ENCODE peak calls at places on chromosomes 1 and 21, in eight cellular contexts. B is KG1, F is A172, J is GM03348, U is HL-60, X is GM19239, S is substantia nigra, P is kidney. C is an unnamed sample.

GRCh38 chr1:53371121-53371666 is 43.3 kb upstream of the LRP8 start:
- DNase-seq in P (peak; percentile 63), J (no peak), U (no peak), F (no peak), B (no peak), S (no peak), X (no peak), C (peak; percentile 72)

GRCh38 chr1:230407351-230407750 is 18.8 kb downstream of the PGBD5 start:
- DNase-seq in U (no peak), P (no peak), J (no peak), X (no peak), F (no peak), S (no peak), B (no peak), C (no peak)

GRCh38 chr1:147078606-147079399 is 93.5 kb downstream of the PRKAB2 start:
- DNase-seq in X (no peak), P (peak; percentile 57), F (no peak), S (no peak), B (no peak), U (no peak), J (no peak), C (peak; percentile 67)

GRCh38 chr1:100187912-100188311 is 9.9 kb upstream of the LRRC39 start:
- DNase-seq in F (no peak), X (no peak), J (peak; percentile 29), B (no peak), S (no peak), P (no peak), U (no peak), C (no peak)

GRCh38 chr1:203519896-203520295 is 25.9 kb downstream of the OPTC start:
- DNase-seq in P (no peak), S (no peak), B (no peak), J (no peak), F (no peak), X (no peak), U (no peak), C (no peak)

GRCh38 chr1:116909511-116910378 is at the start of gene PTGFRN:
- DNase-seq in J (peak; percentile 86), F (peak; percentile 19), U (peak; percentile 52), X (no peak), B (no peak), P (peak; percentile 86), S (no peak), C (peak; percentile 86)

GRCh38 chr1:162676087-162676486 is 43.8 kb downstream of the DDR2 start:
- DNase-seq in U (no peak), P (no peak), S (no peak), F (peak; percentile 68), X (no peak), B (no peak), J (no peak), C (no peak)

GRCh38 chr1:29179641-29180184 is 2.0 kb downstream of the SRSF4 start:
- DNase-seq in F (no peak), S (no peak), B (no peak), P (no peak), J (no peak), X (no peak), U (no peak), C (no peak)

GRCh38 chr1:65470766-65471165 is 50.3 kb downstream of the LEPR start:
- DNase-seq in B (no peak), P (no peak), J (no peak), F (no peak), X (no peak), U (no peak), S (no peak), C (no peak)

GRCh38 chr1:203274603-203275381 is 30.5 kb upstream of the BTG2 start:
- DNase-seq in P (no peak), B (no peak), S (peak; percentile 49), J (no peak), F (no peak), U (no peak), X (no peak), C (peak; percentile 16)

GRCh38 chr1:241499910-241500309 is 19.6 kb downstream of the FH start:
- DNase-seq in J (peak; percentile 41), S (no peak), P (no peak), U (no peak), F (peak; percentile 70), B (no peak), X (no peak), C (peak; percentile 21)

GRCh38 chr1:200038645-200038986 is 11.1 kb downstream of the NR5A2 start:
- DNase-seq in J (no peak), P (no peak), S (no peak), B (no peak), U (no peak), F (no peak), X (no peak), C (peak; percentile 65)

GRCh38 chr1:221712198-221712684 is 29.6 kb downstream of the DUSP10 start:
- DNase-seq in P (no peak), F (peak; percentile 90), J (peak; percentile 39), X (no peak), U (peak; percentile 51), S (no peak), B (peak; percentile 36), C (no peak)

GRCh38 chr1:11800756-11801433 is 4.9 kb downstream of the MTHFR start:
- DNase-seq in J (no peak), P (peak; percentile 77), F (peak; percentile 52), X (no peak), U (no peak), B (no peak), S (no peak), C (no peak)

GRCh38 chr1:159012495-159012894 is 2.8 kb downstream of the IFI16 start:
- DNase-seq in J (peak; percentile 9), S (no peak), B (no peak), P (no peak), U (no peak), F (peak; percentile 76), X (no peak), C (peak; percentile 33)

GRCh38 chr1:209657918-209658317 is 5.7 kb upstream of the LAMB3 start:
- DNase-seq in U (no peak), P (no peak), X (no peak), B (no peak), F (no peak), J (no peak), S (no peak), C (no peak)

GRCh38 chr21:44517175-44517899 is 22.7 kb downstream of the KRTAP10-1 start:
- DNase-seq in S (peak; percentile 33), X (no peak), U (no peak), F (peak; percentile 100), P (peak; percentile 45), B (no peak), J (no peak), C (no peak)

GRCh38 chr1:219639843-219640606 is 27.1 kb upstream of the ZC3H11B start:
- DNase-seq in B (no peak), S (no peak), X (no peak), J (no peak), U (no peak), P (no peak), F (no peak), C (no peak)

GRCh38 chr1:58214674-58215073 is 331.9 kb downstream of the OMA1 start:
- DNase-seq in S (no peak), F (no peak), B (no peak), X (no peak), P (no peak), J (no peak), U (no peak), C (no peak)

GRCh38 chr21:35563885-35564451 is 496.4 kb downstream of the SETD4 start:
- DNase-seq in S (no peak), U (no peak), P (peak; percentile 90), B (no peak), F (peak; percentile 84), J (peak; percentile 82), X (no peak), C (peak; percentile 20)

GRCh38 chr1:166197597-166197996 is 30.8 kb upstream of the FAM78B start:
- DNase-seq in F (no peak), B (no peak), U (no peak), S (no peak), J (no peak), P (no peak), X (no peak), C (no peak)

GRCh38 chr1:66526036-66526435 is 7.9 kb upstream of the SGIP1 start:
- DNase-seq in U (no peak), X (no peak), J (no peak), S (no peak), P (no peak), F (no peak), B (no peak), C (no peak)

GRCh38 chr1:202689493-202690342 is 20.5 kb downstream of the SYT2 start:
- DNase-seq in B (no peak), U (no peak), S (no peak), J (no peak), P (no peak), X (no peak), F (no peak), C (no peak)

GRCh38 chr1:174352883-174353608 is 94.7 kb upstream of the GPR52 start:
- DNase-seq in B (no peak), P (no peak), J (no peak), X (no peak), U (no peak), S (no peak), F (no peak), C (no peak)

GRCh38 chr1:23249785-23250184 is 32.5 kb upstream of the HTR1D start:
- DNase-seq in F (no peak), X (no peak), U (no peak), J (no peak), P (no peak), B (no peak), S (no peak), C (no peak)

GRCh38 chr1:6121651-6122370 is 58.3 kb downstream of the CHD5 start:
- DNase-seq in S (no peak), U (no peak), P (peak; percentile 49), F (no peak), B (no peak), X (no peak), J (no peak), C (no peak)

C was measured in retina.